ENCODE peak calls at places on chromosomes 2 and 18, in seven cellular contexts. X is psoas muscle, L is cardiac muscle cell, K is left ventricle myocardium inferior, N is fibroblast of pulmonary artery, E is choroid plexus epithelial cell, H is fibroblast of lung. T is an unnamed sample.

GRCh38 chr2:50820176-50820575 is 211.8 kb downstream of the NRXN1 start:
- DNase-seq in X (no peak), L (no peak), K (no peak), N (no peak), E (no peak), H (no peak), T (no peak)

GRCh38 chr2:44938287-44939073 is 3.0 kb upstream of the SIX3 start:
- DNase-seq in X (peak; percentile 38), L (peak; percentile 52), K (no peak), N (no peak), E (no peak), H (no peak), T (no peak)

GRCh38 chr2:37711308-37711731 is 39.9 kb upstream of the CDC42EP3 start:
- DNase-seq in X (no peak), L (no peak), K (no peak), N (peak; percentile 86), E (peak; percentile 89), H (peak; percentile 98), T (no peak)

GRCh38 chr18:10416020-10416419 is 38.4 kb upstream of the APCDD1 start:
- DNase-seq in X (no peak), L (no peak), K (no peak), N (no peak), E (no peak), H (no peak), T (no peak)

GRCh38 chr2:153478289-153479261 is at the start of gene RPRM:
- DNase-seq in X (peak; percentile 81), L (peak; percentile 87), K (peak; percentile 64), N (peak; percentile 60), E (peak; percentile 50), H (peak; percentile 54), T (no peak)

GRCh38 chr2:168490916-168491605 is 35.0 kb downstream of the CERS6 start:
- DNase-seq in X (no peak), L (no peak), K (no peak), N (no peak), E (no peak), H (no peak), T (no peak)

GRCh38 chr2:23199115-23199918 is 185.7 kb upstream of the KLHL29 start:
- DNase-seq in X (no peak), L (no peak), K (no peak), N (peak; percentile 33), E (peak; percentile 25), H (no peak), T (no peak)

GRCh38 chr2:109125595-109126500 is 3.2 kb upstream of the SH3RF3 start:
- DNase-seq in X (no peak), L (no peak), K (no peak), N (peak; percentile 86), E (peak; percentile 94), H (peak; percentile 99), T (no peak)

GRCh38 chr2:26678026-26678425 is 14.5 kb upstream of the KCNK3 start:
- DNase-seq in X (no peak), L (no peak), K (no peak), N (no peak), E (no peak), H (no peak), T (no peak)

GRCh38 chr2:235343869-235344268 is 150.0 kb upstream of the AGAP1 start:
- DNase-seq in X (no peak), L (no peak), K (no peak), N (peak; percentile 3), E (peak; percentile 44), H (peak; percentile 69), T (no peak)

DNA sequence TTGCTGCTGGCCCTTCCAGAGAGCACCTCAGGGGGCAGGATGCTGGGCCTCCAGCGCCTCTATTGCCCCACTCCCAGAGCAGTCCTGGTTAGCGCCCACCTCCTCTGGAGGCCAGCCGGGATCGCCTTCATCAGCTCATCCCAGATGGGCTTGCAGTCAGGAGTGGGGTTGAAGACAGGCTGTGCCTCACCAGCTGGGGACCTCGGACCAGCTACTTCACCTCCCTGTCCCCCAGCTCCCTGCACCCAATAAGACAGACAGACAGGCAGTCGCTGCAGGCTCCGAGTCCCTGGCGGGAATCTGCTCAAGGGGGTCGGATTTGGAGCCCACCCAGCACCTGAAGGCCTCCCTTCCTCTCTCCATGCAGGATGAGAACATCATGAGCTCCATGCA is 18.9 kb upstream of the FAHD2A start:
- DNase-seq in X (no peak), L (no peak), K (peak; percentile 14), N (no peak), E (no peak), H (no peak), T (no peak)
- H3K4me3 ChIP-seq in X (no peak overlapping the region), L (no peak overlapping the region), K (no peak overlapping the region), N (no peak overlapping the region), E (no peak overlapping the region), H (no peak overlapping the region), T (no peak overlapping the region)

DNA sequence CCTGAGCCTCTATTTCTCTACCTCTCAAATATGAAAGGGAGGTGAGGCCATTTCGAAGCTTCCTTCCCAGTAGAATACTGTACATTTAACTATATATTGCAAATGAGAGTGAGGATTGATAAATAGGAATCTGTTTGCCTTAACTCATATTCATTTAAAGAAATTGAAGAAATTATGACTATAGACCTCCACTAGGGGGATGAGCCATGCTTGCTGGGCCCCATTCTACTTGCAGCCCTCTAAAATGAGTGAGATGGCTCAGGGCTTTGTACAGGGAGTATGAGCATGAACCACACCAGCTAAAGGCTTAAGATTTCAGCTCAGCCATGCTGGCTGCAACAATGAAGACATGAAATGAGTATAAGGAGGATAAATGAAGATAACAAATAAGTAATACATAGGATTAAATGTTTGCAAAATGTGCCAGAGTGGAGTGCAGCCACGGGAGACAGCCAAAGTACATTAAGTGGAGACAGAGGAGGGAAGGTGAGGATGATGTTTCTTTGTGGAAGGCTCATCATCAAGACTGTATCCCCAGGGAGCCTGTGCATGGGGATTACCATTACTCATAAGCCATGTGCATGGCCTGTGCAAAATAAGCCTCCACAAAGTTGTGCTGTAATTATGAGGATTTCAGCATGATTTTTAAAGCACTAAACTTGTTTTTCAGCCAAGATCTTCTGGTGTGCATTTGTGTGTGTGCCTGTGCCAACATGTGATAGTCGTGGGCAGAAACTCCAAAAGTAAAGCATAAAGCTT is 300.8 kb downstream of the CNTNAP5 start:
- DNase-seq in X (no peak), L (peak; percentile 11), K (no peak), N (peak; percentile 23), E (no peak), H (no peak), T (no peak)
- TF ChIP-seq CTCF in X (no peak), L (peak; percentile 42), K (no peak), N (peak; percentile 42), E (no peak), H (peak; percentile 14), T (no peak)

GRCh38 chr18:3248670-3249359 is 1.2 kb downstream of the MYL12A start:
- DNase-seq in X (no peak), L (no peak), K (no peak), N (peak; percentile 70), E (peak; percentile 74), H (peak; percentile 69), T (peak; percentile 45)

GRCh38 chr18:3248062-3248669 is 565 bp downstream of the MYL12A start:
- DNase-seq in X (peak; percentile 90), L (peak; percentile 73), K (peak; percentile 27), N (peak; percentile 61), E (peak; percentile 62), H (peak; percentile 53), T (no peak)

GRCh38 chr18:3251249-3251962 is 3.8 kb downstream of the MYL12A start:
- DNase-seq in X (no peak), L (no peak), K (no peak), N (peak; percentile 39), E (no peak), H (no peak), T (no peak)

GRCh38 chr18:3251963-3252277 is 4.3 kb downstream of the MYL12A start:
- DNase-seq in X (no peak), L (no peak), K (no peak), N (peak; percentile 44), E (peak; percentile 58), H (peak; percentile 69), T (no peak)

GRCh38 chr18:3250237-3251107 is 2.9 kb downstream of the MYL12A start:
- DNase-seq in X (no peak), L (no peak), K (no peak), N (peak; percentile 83), E (peak; percentile 84), H (peak; percentile 91), T (no peak)
- H3K4me3 ChIP-seq in X (peak overlapping the region; percentile 85), L (no peak overlapping the region), K (peak overlapping the region; percentile 98), N (peak overlapping the region; percentile 91), E (peak overlapping the region; percentile 1), H (peak overlapping the region; percentile 18), T (no peak overlapping the region)

GRCh38 chr2:31235504-31235902 is 1.6 kb downstream of the EHD3 start:
- DNase-seq in X (no peak), L (no peak), K (no peak), N (peak; percentile 85), E (peak; percentile 94), H (peak; percentile 90), T (no peak)
- TF ChIP-seq CTCF in X (no peak), L (no peak), K (no peak), N (no peak), E (peak; percentile 26), H (no peak), T (no peak)

GRCh38 chr2:190641469-190641868 is 7.4 kb upstream of the NAB1 start:
- DNase-seq in X (no peak), L (no peak), K (no peak), N (no peak), E (no peak), H (peak; percentile 73), T (no peak)
- H3K4me3 ChIP-seq in X (no peak overlapping the region), L (no peak overlapping the region), K (no peak overlapping the region), N (no peak overlapping the region), E (no peak overlapping the region), H (no peak overlapping the region), T (no peak overlapping the region)

DNA sequence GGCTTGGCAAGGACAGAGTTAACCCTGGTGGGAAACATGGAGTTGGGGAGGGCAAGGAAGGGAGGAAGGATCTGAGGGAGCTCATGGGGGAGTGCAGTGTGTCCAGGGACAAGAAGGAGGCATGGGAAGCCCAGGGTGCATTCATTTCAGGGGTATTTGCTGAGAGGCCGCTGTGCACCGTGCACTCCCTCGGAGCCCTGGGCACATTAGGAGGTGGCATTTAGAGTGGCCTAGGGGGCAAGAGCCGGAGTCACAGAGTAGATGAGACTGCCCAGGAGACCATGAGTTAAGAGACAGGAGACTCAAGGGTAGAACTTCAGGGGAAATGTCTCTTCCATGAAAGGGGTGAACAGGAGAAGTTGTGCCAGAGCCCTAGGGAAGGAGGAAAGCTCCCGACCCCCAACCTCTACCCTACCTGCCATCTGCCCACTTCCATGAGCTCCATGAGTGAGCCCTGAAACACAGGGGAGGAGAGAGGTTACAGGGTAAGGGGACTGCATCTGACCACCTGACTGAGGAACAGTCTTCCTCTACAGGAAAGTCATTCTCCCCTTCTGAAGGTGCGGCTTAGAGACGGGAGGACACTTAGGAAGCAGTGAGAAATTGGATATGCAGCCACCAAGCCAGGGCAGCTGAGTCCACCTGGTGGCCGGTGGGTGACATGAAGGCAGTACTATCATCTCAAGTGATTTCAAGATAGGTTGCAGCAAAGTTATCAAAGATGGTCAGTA is 58.5 kb upstream of the COPS8 start:
- DNase-seq in X (peak; percentile 83), L (peak; percentile 76), K (peak; percentile 74), N (peak; percentile 75), E (peak; percentile 88), H (peak; percentile 65), T (peak; percentile 68)
- TF ChIP-seq CTCF in X (peak; percentile 93), L (peak; percentile 87), K (peak; percentile 93), N (peak; percentile 92), E (peak; percentile 96), H (peak; percentile 89), T (peak; percentile 89)

GRCh38 chr2:68936462-68936861 is 16.2 kb downstream of the GKN2 start:
- DNase-seq in X (no peak), L (no peak), K (no peak), N (peak; percentile 60), E (peak; percentile 54), H (peak; percentile 76), T (no peak)
- H3K4me3 ChIP-seq in X (no peak overlapping the region), L (no peak overlapping the region), K (no peak overlapping the region), N (no peak overlapping the region), E (no peak overlapping the region), H (no peak overlapping the region), T (no peak overlapping the region)

T was measured in LNCaP clone FGC.